ENCODE peak calls at places on chromosomes 11 and 22, in nine cellular contexts. One of them, this sample, is unnamed.
A peak's percentile ranks its signal among the peaks of the same experiment; 100 is the strongest.

GRCh38 chr11:134488913-134489312 is 76.9 kb upstream of the B3GAT1 start:
- DNase-seq in K562: no peak
- DNase-seq in spleen: no peak
- DNase-seq in H1: no peak
- DNase-seq in GM12891: no peak
- DNase-seq in stomach: no peak
- DNase-seq in HepG2: no peak
- DNase-seq in HCT116: no peak
- DNase-seq in suprapubic skin: peak; percentile 55
- DNase-seq in this sample: no peak

GRCh38 chr11:69339916-69340565 is 46.1 kb downstream of the MYEOV start:
- DNase-seq in K562: no peak
- DNase-seq in spleen: no peak
- DNase-seq in H1: no peak
- DNase-seq in GM12891: no peak
- DNase-seq in stomach: peak; percentile 11
- DNase-seq in HepG2: no peak
- DNase-seq in HCT116: no peak
- DNase-seq in suprapubic skin: peak; percentile 29
- DNase-seq in this sample: no peak

GRCh38 chr11:107549253-107549953 is 16.1 kb downstream of the ALKBH8 start:
- DNase-seq in K562: peak; percentile 36
- DNase-seq in spleen: no peak
- DNase-seq in H1: no peak
- DNase-seq in GM12891: no peak
- DNase-seq in stomach: no peak
- DNase-seq in HepG2: peak; percentile 29
- DNase-seq in HCT116: no peak
- DNase-seq in suprapubic skin: no peak
- DNase-seq in this sample: no peak

GRCh38 chr22:23091760-23092159 is 21.4 kb downstream of the GNAZ start:
- DNase-seq in K562: peak; percentile 54
- DNase-seq in spleen: no peak
- DNase-seq in H1: no peak
- DNase-seq in GM12891: no peak
- DNase-seq in stomach: no peak
- DNase-seq in HepG2: no peak
- DNase-seq in HCT116: no peak
- DNase-seq in suprapubic skin: no peak
- DNase-seq in this sample: no peak

GRCh38 chr11:62601114-62601363 is 626 bp downstream of the MTA2 start:
- DNase-seq in K562: peak; percentile 60
- DNase-seq in spleen: peak; percentile 94
- DNase-seq in H1: no peak
- DNase-seq in GM12891: no peak
- DNase-seq in stomach: peak; percentile 52
- DNase-seq in HepG2: no peak
- DNase-seq in HCT116: no peak
- DNase-seq in suprapubic skin: no peak
- DNase-seq in this sample: peak; percentile 39

GRCh38 chr11:119195680-119196079 is 10.4 kb downstream of the NHERF4 start:
- DNase-seq in K562: peak; percentile 64
- DNase-seq in spleen: peak; percentile 74
- DNase-seq in H1: peak; percentile 76
- DNase-seq in GM12891: no peak
- DNase-seq in stomach: peak; percentile 75
- DNase-seq in HepG2: peak; percentile 43
- DNase-seq in HCT116: peak; percentile 70
- DNase-seq in suprapubic skin: no peak
- DNase-seq in this sample: no peak

GRCh38 chr11:35260342-35260985 is 121.5 kb downstream of the CD44 start:
- DNase-seq in K562: no peak
- DNase-seq in spleen: no peak
- DNase-seq in H1: no peak
- DNase-seq in GM12891: no peak
- DNase-seq in stomach: no peak
- DNase-seq in HepG2: no peak
- DNase-seq in HCT116: no peak
- DNase-seq in suprapubic skin: no peak
- DNase-seq in this sample: no peak

GRCh38 chr11:100639140-100639539 is 47.9 kb upstream of the ARHGAP42 start:
- DNase-seq in K562: no peak
- DNase-seq in spleen: no peak
- DNase-seq in H1: no peak
- DNase-seq in GM12891: no peak
- DNase-seq in stomach: peak; percentile 31
- DNase-seq in HepG2: no peak
- DNase-seq in HCT116: no peak
- DNase-seq in suprapubic skin: no peak
- DNase-seq in this sample: no peak

GRCh38 chr11:69470301-69470700 is 11.2 kb upstream of the LINC01488 start:
- DNase-seq in K562: no peak
- DNase-seq in spleen: peak; percentile 47
- DNase-seq in H1: no peak
- DNase-seq in GM12891: no peak
- DNase-seq in stomach: no peak
- DNase-seq in HepG2: peak; percentile 47
- DNase-seq in HCT116: no peak
- DNase-seq in suprapubic skin: no peak
- DNase-seq in this sample: no peak

GRCh38 chr11:10728779-10729472 is 22.1 kb upstream of the CTR9 start:
- DNase-seq in K562: no peak
- DNase-seq in spleen: no peak
- DNase-seq in H1: no peak
- DNase-seq in GM12891: no peak
- DNase-seq in stomach: no peak
- DNase-seq in HepG2: no peak
- DNase-seq in HCT116: no peak
- DNase-seq in suprapubic skin: no peak
- DNase-seq in this sample: no peak

GRCh38 chr11:27720277-27720830 is 20.1 kb upstream of the BDNF start:
- DNase-seq in K562: peak; percentile 52
- DNase-seq in spleen: no peak
- DNase-seq in H1: no peak
- DNase-seq in GM12891: no peak
- DNase-seq in stomach: no peak
- DNase-seq in HepG2: no peak
- DNase-seq in HCT116: no peak
- DNase-seq in suprapubic skin: no peak
- DNase-seq in this sample: no peak

GRCh38 chr11:35047179-35047578 is 91.8 kb upstream of the CD44 start:
- DNase-seq in K562: no peak
- DNase-seq in spleen: no peak
- DNase-seq in H1: no peak
- DNase-seq in GM12891: no peak
- DNase-seq in stomach: no peak
- DNase-seq in HepG2: no peak
- DNase-seq in HCT116: no peak
- DNase-seq in suprapubic skin: no peak
- DNase-seq in this sample: no peak

GRCh38 chr11:111923351-111923788 is 4.7 kb downstream of the C11orf52 start:
- DNase-seq in K562: no peak
- DNase-seq in spleen: no peak
- DNase-seq in H1: no peak
- DNase-seq in GM12891: no peak
- DNase-seq in stomach: no peak
- DNase-seq in HepG2: peak; percentile 75
- DNase-seq in HCT116: no peak
- DNase-seq in suprapubic skin: no peak
- DNase-seq in this sample: no peak

GRCh38 chr11:65396769-65397745 is 10.6 kb downstream of the FRMD8 start:
- DNase-seq in K562: no peak
- DNase-seq in spleen: no peak
- DNase-seq in H1: no peak
- DNase-seq in GM12891: no peak
- DNase-seq in stomach: no peak
- DNase-seq in HepG2: no peak
- DNase-seq in HCT116: no peak
- DNase-seq in suprapubic skin: no peak
- DNase-seq in this sample: no peak
- TF ChIP-seq POLR2A in K562: no peak
- TF ChIP-seq POLR2A in spleen: no peak
- TF ChIP-seq POLR2A in H1: no peak
- TF ChIP-seq POLR2A in GM12891: no peak
- TF ChIP-seq POLR2A in stomach: no peak
- TF ChIP-seq POLR2A in HepG2: no peak
- TF ChIP-seq POLR2A in HCT116: no peak
- TF ChIP-seq POLR2A in suprapubic skin: no peak
- TF ChIP-seq POLR2A in this sample: no peak

DNA sequence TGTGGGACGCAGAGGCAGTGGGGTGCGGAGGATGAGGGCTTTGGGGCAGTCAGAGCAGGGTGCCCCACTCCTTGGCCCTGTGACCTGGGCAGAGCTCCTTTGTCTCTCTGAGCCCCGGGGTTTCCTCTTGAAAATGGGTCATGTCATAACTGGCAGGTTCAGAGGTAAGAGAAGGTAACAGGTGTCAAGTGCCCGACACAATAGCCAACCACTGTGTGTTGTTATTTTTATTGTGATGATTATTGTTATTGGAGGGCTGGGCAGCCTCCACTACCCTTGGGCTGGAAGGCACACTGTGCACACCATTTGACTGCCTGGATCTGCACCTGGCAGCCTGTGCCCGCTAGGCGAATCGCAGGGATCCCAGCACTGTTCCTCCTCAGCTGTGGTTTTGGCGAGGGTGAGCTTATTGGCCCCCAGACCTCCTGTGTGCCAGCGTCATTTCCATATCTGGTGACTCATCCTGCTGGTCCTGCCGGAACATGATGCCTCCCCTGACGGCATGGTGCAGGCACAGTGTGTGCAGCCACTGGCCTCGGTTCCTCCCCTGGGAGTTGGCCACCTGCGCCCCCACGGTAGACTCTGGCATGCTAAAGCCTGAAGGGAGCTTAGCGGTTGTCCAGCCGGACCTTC is 15.4 kb upstream of the SOX10 start:
- DNase-seq in K562: peak; percentile 23
- DNase-seq in spleen: no peak
- DNase-seq in H1: no peak
- DNase-seq in GM12891: no peak
- DNase-seq in stomach: no peak
- DNase-seq in HepG2: no peak
- DNase-seq in HCT116: peak; percentile 75
- DNase-seq in suprapubic skin: no peak
- DNase-seq in this sample: no peak
- TF ChIP-seq POLR2AphosphoS5 in K562: no peak
- TF ChIP-seq POLR2AphosphoS5 in spleen: no peak
- TF ChIP-seq POLR2AphosphoS5 in H1: no peak
- TF ChIP-seq POLR2AphosphoS5 in GM12891: no peak
- TF ChIP-seq POLR2AphosphoS5 in stomach: no peak
- TF ChIP-seq POLR2AphosphoS5 in HepG2: no peak
- TF ChIP-seq POLR2AphosphoS5 in HCT116: peak; percentile 36
- TF ChIP-seq POLR2AphosphoS5 in suprapubic skin: no peak
- TF ChIP-seq POLR2AphosphoS5 in this sample: no peak

GRCh38 chr22:37803636-37804371 is 3.9 kb upstream of the GCAT start:
- DNase-seq in K562: no peak
- DNase-seq in spleen: no peak
- DNase-seq in H1: no peak
- DNase-seq in GM12891: no peak
- DNase-seq in stomach: no peak
- DNase-seq in HepG2: no peak
- DNase-seq in HCT116: no peak
- DNase-seq in suprapubic skin: no peak
- DNase-seq in this sample: no peak

GRCh38 chr22:37804502-37804885 is 3.2 kb upstream of the GCAT start:
- DNase-seq in K562: no peak
- DNase-seq in spleen: no peak
- DNase-seq in H1: no peak
- DNase-seq in GM12891: no peak
- DNase-seq in stomach: no peak
- DNase-seq in HepG2: no peak
- DNase-seq in HCT116: no peak
- DNase-seq in suprapubic skin: no peak
- DNase-seq in this sample: no peak

GRCh38 chr22:37802310-37803194 is 5.2 kb upstream of the GCAT start:
- DNase-seq in K562: peak; percentile 52
- DNase-seq in spleen: no peak
- DNase-seq in H1: no peak
- DNase-seq in GM12891: no peak
- DNase-seq in stomach: peak; percentile 60
- DNase-seq in HepG2: peak; percentile 54
- DNase-seq in HCT116: no peak
- DNase-seq in suprapubic skin: no peak
- DNase-seq in this sample: no peak

GRCh38 chr22:37801946-37802309 is 5.8 kb upstream of the GCAT start:
- DNase-seq in K562: no peak
- DNase-seq in spleen: no peak
- DNase-seq in H1: no peak
- DNase-seq in GM12891: no peak
- DNase-seq in stomach: no peak
- DNase-seq in HepG2: no peak
- DNase-seq in HCT116: no peak
- DNase-seq in suprapubic skin: no peak
- DNase-seq in this sample: no peak

GRCh38 chr22:37803195-37803635 is 4.5 kb upstream of the GCAT start:
- DNase-seq in K562: peak; percentile 86
- DNase-seq in spleen: no peak
- DNase-seq in H1: no peak
- DNase-seq in GM12891: no peak
- DNase-seq in stomach: no peak
- DNase-seq in HepG2: peak; percentile 65
- DNase-seq in HCT116: no peak
- DNase-seq in suprapubic skin: no peak
- DNase-seq in this sample: no peak
- TF ChIP-seq POLR2A in K562: no peak
- TF ChIP-seq POLR2A in spleen: no peak
- TF ChIP-seq POLR2A in H1: no peak
- TF ChIP-seq POLR2A in GM12891: no peak
- TF ChIP-seq POLR2A in stomach: no peak
- TF ChIP-seq POLR2A in HepG2: no peak
- TF ChIP-seq POLR2A in HCT116: no peak
- TF ChIP-seq POLR2A in suprapubic skin: no peak
- TF ChIP-seq POLR2A in this sample: no peak

GRCh38 chr11:18012906-18013781 is at the start of gene SERGEF:
- DNase-seq in K562: peak; percentile 98
- DNase-seq in spleen: peak; percentile 99
- DNase-seq in H1: peak; percentile 72
- DNase-seq in GM12891: peak; percentile 86
- DNase-seq in stomach: peak; percentile 97
- DNase-seq in HepG2: peak; percentile 86
- DNase-seq in HCT116: peak; percentile 71
- DNase-seq in suprapubic skin: peak; percentile 95
- DNase-seq in this sample: peak; percentile 82
- TF ChIP-seq POLR2AphosphoS5 in K562: peak; percentile 28
- TF ChIP-seq POLR2AphosphoS5 in spleen: peak; percentile 93
- TF ChIP-seq POLR2AphosphoS5 in H1: no peak
- TF ChIP-seq POLR2AphosphoS5 in GM12891: no peak
- TF ChIP-seq POLR2AphosphoS5 in stomach: peak; percentile 16
- TF ChIP-seq POLR2AphosphoS5 in HepG2: peak; percentile 84
- TF ChIP-seq POLR2AphosphoS5 in HCT116: peak; percentile 93
- TF ChIP-seq POLR2AphosphoS5 in suprapubic skin: peak; percentile 28
- TF ChIP-seq POLR2AphosphoS5 in this sample: peak; percentile 61

GRCh38 chr11:110296226-110297081 is at the start of gene RDX:
- DNase-seq in K562: peak; percentile 94
- DNase-seq in spleen: peak; percentile 93
- DNase-seq in H1: peak; percentile 29
- DNase-seq in GM12891: peak; percentile 89
- DNase-seq in stomach: peak; percentile 75
- DNase-seq in HepG2: peak; percentile 52
- DNase-seq in HCT116: peak; percentile 67
- DNase-seq in suprapubic skin: peak; percentile 89
- DNase-seq in this sample: peak; percentile 80
- TF ChIP-seq POLR2A in K562: peak; percentile 64
- TF ChIP-seq POLR2A in spleen: no peak
- TF ChIP-seq POLR2A in H1: peak; percentile 76
- TF ChIP-seq POLR2A in GM12891: peak; percentile 54
- TF ChIP-seq POLR2A in stomach: no peak
- TF ChIP-seq POLR2A in HepG2: peak; percentile 50
- TF ChIP-seq POLR2A in HCT116: peak; percentile 51
- TF ChIP-seq POLR2A in suprapubic skin: peak; percentile 18
- TF ChIP-seq POLR2A in this sample: peak; percentile 75

This sample was measured in GM12892.